ENCODE peak calls at places on chromosomes 1 and 21, in seven cellular contexts. One of them, this sample, is unnamed.

GRCh38 chr1:224851850-224852261 is 77.6 kb upstream of the DNAH14 start:
- DNase-seq in NT2/D1: peak
- DNase-seq in GM13977: no peak
- DNase-seq in NCI-H460: no peak
- DNase-seq in activated T-cell treated with anti-CD3 and anti-CD28 coated beads for 1 hour: no peak
- DNase-seq in T-helper 1 cell: no peak
- DNase-seq in naive thymus-derived CD8-positive, alpha-beta T cell: no peak
- DNase-seq in this sample: no peak

GRCh38 chr1:26278835-26279597 is 870 bp upstream of the SH3BGRL3 start:
- DNase-seq in NT2/D1: no peak
- DNase-seq in GM13977: no peak
- DNase-seq in NCI-H460: peak
- DNase-seq in activated T-cell treated with anti-CD3 and anti-CD28 coated beads for 1 hour: no peak
- DNase-seq in T-helper 1 cell: no peak
- DNase-seq in naive thymus-derived CD8-positive, alpha-beta T cell: no peak
- DNase-seq in this sample: no peak

GRCh38 chr1:95640746-95641145 is 406.7 kb downstream of the RWDD3 start:
- DNase-seq in NT2/D1: no peak
- DNase-seq in GM13977: no peak
- DNase-seq in NCI-H460: no peak
- DNase-seq in activated T-cell treated with anti-CD3 and anti-CD28 coated beads for 1 hour: no peak
- DNase-seq in T-helper 1 cell: no peak
- DNase-seq in naive thymus-derived CD8-positive, alpha-beta T cell: no peak
- DNase-seq in this sample: no peak

GRCh38 chr21:41846536-41846935 is 32.6 kb downstream of the PRDM15 start:
- DNase-seq in NT2/D1: no peak
- DNase-seq in GM13977: no peak
- DNase-seq in NCI-H460: no peak
- DNase-seq in activated T-cell treated with anti-CD3 and anti-CD28 coated beads for 1 hour: no peak
- DNase-seq in T-helper 1 cell: no peak
- DNase-seq in naive thymus-derived CD8-positive, alpha-beta T cell: no peak
- DNase-seq in this sample: no peak

GRCh38 chr21:40334159-40334558 is 466.9 kb downstream of the PCP4 start:
- DNase-seq in NT2/D1: no peak
- DNase-seq in GM13977: no peak
- DNase-seq in NCI-H460: no peak
- DNase-seq in activated T-cell treated with anti-CD3 and anti-CD28 coated beads for 1 hour: no peak
- DNase-seq in T-helper 1 cell: no peak
- DNase-seq in naive thymus-derived CD8-positive, alpha-beta T cell: no peak
- DNase-seq in this sample: no peak

GRCh38 chr1:9900142-9901043 is 9.7 kb downstream of the CTNNBIP1 start:
- DNase-seq in NT2/D1: no peak
- DNase-seq in GM13977: no peak
- DNase-seq in NCI-H460: no peak
- DNase-seq in activated T-cell treated with anti-CD3 and anti-CD28 coated beads for 1 hour: no peak
- DNase-seq in T-helper 1 cell: no peak
- DNase-seq in naive thymus-derived CD8-positive, alpha-beta T cell: no peak
- DNase-seq in this sample: no peak

GRCh38 chr1:217029311-217030157 is 306.3 kb upstream of the ESRRG start:
- DNase-seq in NT2/D1: no peak
- DNase-seq in GM13977: no peak
- DNase-seq in NCI-H460: no peak
- DNase-seq in activated T-cell treated with anti-CD3 and anti-CD28 coated beads for 1 hour: no peak
- DNase-seq in T-helper 1 cell: no peak
- DNase-seq in naive thymus-derived CD8-positive, alpha-beta T cell: no peak
- DNase-seq in this sample: no peak

GRCh38 chr1:84300991-84301758 is at the start of gene SAMD13:
- DNase-seq in NT2/D1: no peak
- DNase-seq in GM13977: peak
- DNase-seq in NCI-H460: peak
- DNase-seq in activated T-cell treated with anti-CD3 and anti-CD28 coated beads for 1 hour: peak
- DNase-seq in T-helper 1 cell: no peak
- DNase-seq in naive thymus-derived CD8-positive, alpha-beta T cell: peak
- DNase-seq in this sample: no peak

GRCh38 chr21:32336711-32337110 is 38.1 kb downstream of the MRAP start:
- DNase-seq in NT2/D1: no peak
- DNase-seq in GM13977: no peak
- DNase-seq in NCI-H460: no peak
- DNase-seq in activated T-cell treated with anti-CD3 and anti-CD28 coated beads for 1 hour: no peak
- DNase-seq in T-helper 1 cell: no peak
- DNase-seq in naive thymus-derived CD8-positive, alpha-beta T cell: no peak
- DNase-seq in this sample: no peak

GRCh38 chr1:179311149-179311700 is 17.6 kb downstream of the SOAT1 start:
- DNase-seq in NT2/D1: no peak
- DNase-seq in GM13977: no peak
- DNase-seq in NCI-H460: no peak
- DNase-seq in activated T-cell treated with anti-CD3 and anti-CD28 coated beads for 1 hour: no peak
- DNase-seq in T-helper 1 cell: no peak
- DNase-seq in naive thymus-derived CD8-positive, alpha-beta T cell: no peak
- DNase-seq in this sample: no peak

GRCh38 chr1:14184346-14184963 is 414.0 kb upstream of the KAZN start:
- DNase-seq in NT2/D1: no peak
- DNase-seq in GM13977: no peak
- DNase-seq in NCI-H460: no peak
- DNase-seq in activated T-cell treated with anti-CD3 and anti-CD28 coated beads for 1 hour: no peak
- DNase-seq in T-helper 1 cell: no peak
- DNase-seq in naive thymus-derived CD8-positive, alpha-beta T cell: no peak
- DNase-seq in this sample: no peak

GRCh38 chr1:87674791-87675190 is 346.1 kb downstream of the LMO4 start:
- DNase-seq in NT2/D1: no peak
- DNase-seq in GM13977: no peak
- DNase-seq in NCI-H460: no peak
- DNase-seq in activated T-cell treated with anti-CD3 and anti-CD28 coated beads for 1 hour: no peak
- DNase-seq in T-helper 1 cell: no peak
- DNase-seq in naive thymus-derived CD8-positive, alpha-beta T cell: no peak
- DNase-seq in this sample: no peak

GRCh38 chr1:110502402-110502801 is 16.6 kb downstream of the KCNA10 start:
- DNase-seq in NT2/D1: no peak
- DNase-seq in GM13977: no peak
- DNase-seq in NCI-H460: no peak
- DNase-seq in activated T-cell treated with anti-CD3 and anti-CD28 coated beads for 1 hour: no peak
- DNase-seq in T-helper 1 cell: no peak
- DNase-seq in naive thymus-derived CD8-positive, alpha-beta T cell: no peak
- DNase-seq in this sample: no peak